ENCODE peak calls at places on chromosomes 11 and 22, in eight cellular contexts. I is right atrium auricular region, O is Panc1, K is kidney, F is coronary artery, M is HAP-1, B is esophagus squamous epithelium, U is left colon. Y is an unnamed sample.

GRCh38 chr11:83784419-83784818 is 498.3 kb upstream of the CCDC90B start:
- DNase-seq in U (no peak), B (no peak), F (no peak), M (no peak), K (no peak), O (no peak), I (no peak), Y (no peak)

GRCh38 chr22:45966320-45966891 is 10.6 kb downstream of the WNT7B start:
- DNase-seq in K (no peak), O (no peak), I (no peak), F (no peak), M (no peak), B (no peak), U (no peak), Y (no peak)

GRCh38 chr22:45997077-45997774 is 20.3 kb upstream of the WNT7B start:
- DNase-seq in K (peak; percentile 98), F (no peak), O (no peak), B (no peak), M (no peak), U (peak; percentile 85), I (peak; percentile 95), Y (peak; percentile 98)

GRCh38 chr22:43277987-43278601 is 65.1 kb downstream of the SCUBE1 start:
- DNase-seq in F (no peak), K (no peak), M (no peak), U (no peak), O (no peak), B (no peak), I (no peak), Y (no peak)

GRCh38 chr11:118929496-118930151 is 3.9 kb upstream of the BCL9L start:
- DNase-seq in O (no peak), I (peak; percentile 88), K (peak; percentile 97), U (peak; percentile 92), F (peak; percentile 93), M (peak; percentile 81), B (no peak), Y (peak; percentile 96)

GRCh38 chr11:132496341-132496740 is 1036.0 kb downstream of the OPCML start:
- DNase-seq in U (no peak), F (no peak), K (no peak), M (no peak), B (no peak), O (no peak), I (no peak), Y (no peak)

GRCh38 chr22:41822289-41823057 is 10.4 kb upstream of the SREBF2 start:
- DNase-seq in I (no peak), B (no peak), K (no peak), U (no peak), M (peak; percentile 40), O (peak; percentile 33), F (no peak), Y (no peak)

GRCh38 chr11:75576445-75577049 is 14.5 kb downstream of the SERPINH1 start:
- DNase-seq in F (no peak), K (peak; percentile 95), O (no peak), B (no peak), M (no peak), U (peak; percentile 76), I (no peak), Y (no peak)

GRCh38 chr11:70203749-70204465 is 811 bp downstream of the FADD start:
- DNase-seq in B (peak; percentile 21), O (peak; percentile 57), I (peak; percentile 77), U (peak; percentile 78), K (no peak), F (no peak), M (peak; percentile 42), Y (no peak)